ENCODE peak calls at places on chromosomes 16 and 17, in seven cellular contexts. J, E, V, H, W, G and N are unnamed samples.

GRCh38 chr16:49543315-49543946 is 169.8 kb downstream of the C16orf78 start:
- DNase-seq in H (no peak), V (no peak), W (no peak), J (no peak), G (no peak), E (no peak), N (no peak)

GRCh38 chr16:82756283-82756599 is 129.5 kb downstream of the CDH13 start:
- DNase-seq in E (no peak), H (peak; percentile 58), W (no peak), G (no peak), J (no peak), V (no peak), N (no peak)

GRCh38 chr16:69563605-69564580 is 1.9 kb upstream of the NFAT5 start:
- DNase-seq in G (no peak), W (peak; percentile 9), H (peak; percentile 60), J (no peak), V (peak; percentile 51), E (peak; percentile 8), N (peak; percentile 29)

GRCh38 chr17:71163121-71163812 is 957.6 kb upstream of the SOX9 start:
- DNase-seq in W (no peak), E (peak; percentile 58), H (peak; percentile 35), J (no peak), G (no peak), V (no peak), N (peak; percentile 38)

GRCh38 chr17:62996221-62996620 is 30.2 kb downstream of the TANC2 start:
- DNase-seq in G (no peak), E (no peak), W (no peak), V (no peak), H (no peak), J (no peak), N (no peak)

GRCh38 chr17:40598021-40598927 is 33.0 kb upstream of the CCR7 start:
- DNase-seq in G (no peak), H (no peak), J (no peak), V (no peak), E (no peak), W (no peak), N (no peak)

GRCh38 chr16:88328313-88328660 is 54.5 kb upstream of the ZNF469 start:
- DNase-seq in W (no peak), H (no peak), G (no peak), J (no peak), E (no peak), V (no peak), N (no peak)

GRCh38 chr17:75504347-75505151 is 10.8 kb downstream of the CASKIN2 start:
- DNase-seq in W (peak; percentile 55), J (peak; percentile 92), E (peak; percentile 68), V (no peak), H (no peak), G (no peak), N (no peak)

GRCh38 chr16:80687606-80688005 is 116.8 kb downstream of the CDYL2 start:
- DNase-seq in H (no peak), G (no peak), W (no peak), V (no peak), E (no peak), J (no peak), N (no peak)

GRCh38 chr17:38705803-38706624 is 941 bp downstream of the MLLT6 start:
- DNase-seq in G (peak; percentile 18), V (peak; percentile 84), H (peak; percentile 40), W (peak; percentile 51), J (peak; percentile 44), E (peak; percentile 80), N (no peak)

GRCh38 chr16:30997887-30998711 is 12.3 kb downstream of the STX1B start:
- DNase-seq in J (no peak), W (peak; percentile 75), G (no peak), E (peak; percentile 47), V (no peak), H (peak; percentile 90), N (peak; percentile 81)

GRCh38 chr16:55643161-55643970 is 12.4 kb upstream of the SLC6A2 start:
- DNase-seq in E (no peak), G (no peak), J (no peak), H (peak; percentile 8), V (no peak), W (peak; percentile 35), N (no peak)

GRCh38 chr17:82603981-82604448 is 44.2 kb downstream of the WDR45B start:
- DNase-seq in G (no peak), W (no peak), E (no peak), H (no peak), J (no peak), V (no peak), N (no peak)

GRCh38 chr17:10033449-10033848 is 128.4 kb upstream of the RCVRN start:
- DNase-seq in G (no peak), H (no peak), W (no peak), J (no peak), E (no peak), V (no peak), N (no peak)

GRCh38 chr17:75088902-75089417 is 1.2 kb downstream of the SLC16A5 start:
- DNase-seq in E (peak; percentile 46), W (peak; percentile 76), H (no peak), J (no peak), V (no peak), G (no peak), N (peak; percentile 68)

GRCh38 chr16:87845213-87845612 is 24.1 kb downstream of the SLC7A5 start:
- DNase-seq in E (no peak), H (no peak), G (no peak), W (no peak), V (no peak), J (no peak), N (no peak)

GRCh38 chr16:78985736-78986605 is 614.6 kb downstream of the MAF start:
- DNase-seq in G (no peak), H (no peak), V (no peak), W (peak; percentile 62), J (no peak), E (peak; percentile 25), N (no peak)

GRCh38 chr17:10247806-10248334 is 49.5 kb upstream of the GAS7 start:
- DNase-seq in W (no peak), H (no peak), J (no peak), V (no peak), E (no peak), G (no peak), N (no peak)

GRCh38 chr16:56589141-56590039 is at the start of gene MT3:
- DNase-seq in W (no peak), G (no peak), J (no peak), H (no peak), E (no peak), V (no peak), N (no peak)

GRCh38 chr16:82358161-82358560 is 188.1 kb upstream of the MPHOSPH6 start:
- DNase-seq in H (no peak), E (no peak), G (no peak), W (no peak), J (no peak), V (no peak), N (no peak)

GRCh38 chr16:64162613-64163375 is 959.1 kb downstream of the CDH11 start:
- DNase-seq in V (no peak), G (no peak), W (no peak), J (no peak), H (no peak), E (no peak), N (no peak)

GRCh38 chr16:80066805-80067580 is 466.5 kb upstream of the MAF start:
- DNase-seq in V (no peak), W (no peak), G (no peak), J (no peak), H (no peak), E (no peak), N (no peak)

GRCh38 chr17:33972756-33973155 is 282.3 kb upstream of the CCL2 start:
- DNase-seq in G (no peak), W (no peak), E (no peak), J (no peak), V (no peak), H (no peak), N (no peak)

GRCh38 chr16:46482895-46483294 is 138.3 kb downstream of the SHCBP1 start:
- DNase-seq in E (no peak), V (no peak), W (no peak), J (peak; percentile 3), G (no peak), H (peak; percentile 40), N (no peak)

GRCh38 chr17:40295471-40296457 is 8.1 kb downstream of the CDC6 start:
- DNase-seq in W (no peak), H (no peak), V (no peak), G (no peak), E (no peak), J (no peak), N (no peak)